ENCODE peak calls at places on chromosomes 4 and X, in nine cellular contexts. One of them, this sample, is unnamed.

GRCh38 chr4:185567828-185568442 is 32.6 kb upstream of the PDLIM3 start:
- DNase-seq in right cardiac atrium: peak; percentile 93
- DNase-seq in ELF-1: no peak
- DNase-seq in neuronal stem cell: no peak
- DNase-seq in fibroblast of lung: peak; percentile 91
- DNase-seq in A172: no peak
- DNase-seq in activated T-cell treated with anti-CD3 and anti-CD28 coated beads for 24 hours: no peak
- DNase-seq in astrocyte of the spinal cord: peak; percentile 66
- DNase-seq in ureter: peak; percentile 71
- DNase-seq in this sample: peak; percentile 45

GRCh38 chr4:84568496-84568895 is 14.4 kb upstream of the CDS1 start:
- DNase-seq in right cardiac atrium: no peak
- DNase-seq in ELF-1: no peak
- DNase-seq in neuronal stem cell: no peak
- DNase-seq in fibroblast of lung: no peak
- DNase-seq in A172: no peak
- DNase-seq in activated T-cell treated with anti-CD3 and anti-CD28 coated beads for 24 hours: no peak
- DNase-seq in astrocyte of the spinal cord: no peak
- DNase-seq in ureter: no peak
- DNase-seq in this sample: no peak

GRCh38 chr4:41990383-41991111 is at the start of gene SLC30A9:
- DNase-seq in right cardiac atrium: peak; percentile 97
- DNase-seq in ELF-1: peak; percentile 97
- DNase-seq in neuronal stem cell: peak; percentile 90
- DNase-seq in fibroblast of lung: peak; percentile 95
- DNase-seq in A172: peak; percentile 93
- DNase-seq in activated T-cell treated with anti-CD3 and anti-CD28 coated beads for 24 hours: peak; percentile 89
- DNase-seq in astrocyte of the spinal cord: peak; percentile 94
- DNase-seq in ureter: peak; percentile 96
- DNase-seq in this sample: peak; percentile 99

GRCh38 chr4:140666889-140667614 is 89.1 kb downstream of the TBC1D9 start:
- DNase-seq in right cardiac atrium: no peak
- DNase-seq in ELF-1: no peak
- DNase-seq in neuronal stem cell: no peak
- DNase-seq in fibroblast of lung: no peak
- DNase-seq in A172: no peak
- DNase-seq in activated T-cell treated with anti-CD3 and anti-CD28 coated beads for 24 hours: no peak
- DNase-seq in astrocyte of the spinal cord: no peak
- DNase-seq in ureter: no peak
- DNase-seq in this sample: no peak

GRCh38 chr4:55547461-55547770 is 707 bp upstream of the CLOCK start:
- DNase-seq in right cardiac atrium: no peak
- DNase-seq in ELF-1: no peak
- DNase-seq in neuronal stem cell: no peak
- DNase-seq in fibroblast of lung: peak; percentile 57
- DNase-seq in A172: no peak
- DNase-seq in activated T-cell treated with anti-CD3 and anti-CD28 coated beads for 24 hours: no peak
- DNase-seq in astrocyte of the spinal cord: peak; percentile 68
- DNase-seq in ureter: no peak
- DNase-seq in this sample: peak; percentile 67

GRCh38 chr4:80126435-80126834 is 53.4 kb upstream of the ANTXR2 start:
- DNase-seq in right cardiac atrium: no peak
- DNase-seq in ELF-1: no peak
- DNase-seq in neuronal stem cell: no peak
- DNase-seq in fibroblast of lung: no peak
- DNase-seq in A172: no peak
- DNase-seq in activated T-cell treated with anti-CD3 and anti-CD28 coated beads for 24 hours: no peak
- DNase-seq in astrocyte of the spinal cord: no peak
- DNase-seq in ureter: no peak
- DNase-seq in this sample: no peak

GRCh38 chrX:21745756-21746155 is 12.2 kb downstream of the SMPX start:
- DNase-seq in right cardiac atrium: peak; percentile 45
- DNase-seq in ELF-1: no peak
- DNase-seq in neuronal stem cell: no peak
- DNase-seq in fibroblast of lung: peak; percentile 40
- DNase-seq in A172: peak; percentile 36
- DNase-seq in activated T-cell treated with anti-CD3 and anti-CD28 coated beads for 24 hours: peak; percentile 5
- DNase-seq in astrocyte of the spinal cord: peak; percentile 29
- DNase-seq in ureter: no peak
- DNase-seq in this sample: peak; percentile 51

GRCh38 chrX:46573896-46574336 is 351 bp downstream of the CHST7 start:
- DNase-seq in right cardiac atrium: peak; percentile 79
- DNase-seq in ELF-1: peak; percentile 83
- DNase-seq in neuronal stem cell: peak; percentile 32
- DNase-seq in fibroblast of lung: peak; percentile 57
- DNase-seq in A172: peak; percentile 29
- DNase-seq in activated T-cell treated with anti-CD3 and anti-CD28 coated beads for 24 hours: no peak
- DNase-seq in astrocyte of the spinal cord: peak; percentile 56
- DNase-seq in ureter: no peak
- DNase-seq in this sample: peak; percentile 50

GRCh38 chr4:143559757-143560147 is 46.2 kb downstream of the SMARCA5 start:
- DNase-seq in right cardiac atrium: no peak
- DNase-seq in ELF-1: no peak
- DNase-seq in neuronal stem cell: no peak
- DNase-seq in fibroblast of lung: no peak
- DNase-seq in A172: no peak
- DNase-seq in activated T-cell treated with anti-CD3 and anti-CD28 coated beads for 24 hours: peak; percentile 22
- DNase-seq in astrocyte of the spinal cord: no peak
- DNase-seq in ureter: no peak
- DNase-seq in this sample: no peak

GRCh38 chrX:68894513-68895338 is 65.9 kb downstream of the EFNB1 start:
- DNase-seq in right cardiac atrium: peak; percentile 86
- DNase-seq in ELF-1: peak; percentile 76
- DNase-seq in neuronal stem cell: peak; percentile 73
- DNase-seq in fibroblast of lung: peak; percentile 47
- DNase-seq in A172: no peak
- DNase-seq in activated T-cell treated with anti-CD3 and anti-CD28 coated beads for 24 hours: no peak
- DNase-seq in astrocyte of the spinal cord: peak; percentile 32
- DNase-seq in ureter: peak; percentile 71
- DNase-seq in this sample: peak; percentile 56

GRCh38 chrX:39162322-39162721 is 361.1 kb downstream of the MID1IP1 start:
- DNase-seq in right cardiac atrium: peak; percentile 70
- DNase-seq in ELF-1: peak; percentile 38
- DNase-seq in neuronal stem cell: no peak
- DNase-seq in fibroblast of lung: no peak
- DNase-seq in A172: no peak
- DNase-seq in activated T-cell treated with anti-CD3 and anti-CD28 coated beads for 24 hours: peak; percentile 36
- DNase-seq in astrocyte of the spinal cord: no peak
- DNase-seq in ureter: no peak
- DNase-seq in this sample: peak; percentile 38

GRCh38 chr4:39664828-39665731 is 26.4 kb upstream of the SMIM14 start:
- DNase-seq in right cardiac atrium: no peak
- DNase-seq in ELF-1: no peak
- DNase-seq in neuronal stem cell: no peak
- DNase-seq in fibroblast of lung: peak; percentile 58
- DNase-seq in A172: no peak
- DNase-seq in activated T-cell treated with anti-CD3 and anti-CD28 coated beads for 24 hours: no peak
- DNase-seq in astrocyte of the spinal cord: peak; percentile 64
- DNase-seq in ureter: no peak
- DNase-seq in this sample: no peak

GRCh38 chr4:98802673-98803286 is 126.2 kb downstream of the EIF4E start:
- DNase-seq in right cardiac atrium: no peak
- DNase-seq in ELF-1: no peak
- DNase-seq in neuronal stem cell: no peak
- DNase-seq in fibroblast of lung: no peak
- DNase-seq in A172: no peak
- DNase-seq in activated T-cell treated with anti-CD3 and anti-CD28 coated beads for 24 hours: no peak
- DNase-seq in astrocyte of the spinal cord: no peak
- DNase-seq in ureter: no peak
- DNase-seq in this sample: no peak

GRCh38 chr4:25527044-25527443 is 128.6 kb upstream of the SLC34A2 start:
- DNase-seq in right cardiac atrium: no peak
- DNase-seq in ELF-1: no peak
- DNase-seq in neuronal stem cell: no peak
- DNase-seq in fibroblast of lung: no peak
- DNase-seq in A172: no peak
- DNase-seq in activated T-cell treated with anti-CD3 and anti-CD28 coated beads for 24 hours: no peak
- DNase-seq in astrocyte of the spinal cord: no peak
- DNase-seq in ureter: no peak
- DNase-seq in this sample: no peak

GRCh38 chr4:15077969-15078368 is 75.7 kb downstream of the CPEB2 start:
- DNase-seq in right cardiac atrium: no peak
- DNase-seq in ELF-1: no peak
- DNase-seq in neuronal stem cell: no peak
- DNase-seq in fibroblast of lung: peak; percentile 97
- DNase-seq in A172: no peak
- DNase-seq in activated T-cell treated with anti-CD3 and anti-CD28 coated beads for 24 hours: no peak
- DNase-seq in astrocyte of the spinal cord: peak; percentile 74
- DNase-seq in ureter: no peak
- DNase-seq in this sample: no peak

GRCh38 chr4:156962551-156962974 is 9.0 kb downstream of the PDGFC start:
- DNase-seq in right cardiac atrium: no peak
- DNase-seq in ELF-1: no peak
- DNase-seq in neuronal stem cell: no peak
- DNase-seq in fibroblast of lung: peak; percentile 95
- DNase-seq in A172: no peak
- DNase-seq in activated T-cell treated with anti-CD3 and anti-CD28 coated beads for 24 hours: no peak
- DNase-seq in astrocyte of the spinal cord: peak; percentile 75
- DNase-seq in ureter: no peak
- DNase-seq in this sample: peak; percentile 45

GRCh38 chrX:71292669-71293379 is 8.7 kb upstream of the ITGB1BP2 start:
- DNase-seq in right cardiac atrium: no peak
- DNase-seq in ELF-1: no peak
- DNase-seq in neuronal stem cell: no peak
- DNase-seq in fibroblast of lung: peak; percentile 33
- DNase-seq in A172: no peak
- DNase-seq in activated T-cell treated with anti-CD3 and anti-CD28 coated beads for 24 hours: no peak
- DNase-seq in astrocyte of the spinal cord: peak; percentile 55
- DNase-seq in ureter: no peak
- DNase-seq in this sample: no peak

GRCh38 chrX:44344687-44345086 is 1.2 kb upstream of the EFHC2 start:
- DNase-seq in right cardiac atrium: no peak
- DNase-seq in ELF-1: peak; percentile 10
- DNase-seq in neuronal stem cell: no peak
- DNase-seq in fibroblast of lung: no peak
- DNase-seq in A172: no peak
- DNase-seq in activated T-cell treated with anti-CD3 and anti-CD28 coated beads for 24 hours: no peak
- DNase-seq in astrocyte of the spinal cord: no peak
- DNase-seq in ureter: no peak
- DNase-seq in this sample: no peak

GRCh38 chrX:133685806-133686205 is 270.5 kb upstream of the GPC4 start:
- DNase-seq in right cardiac atrium: no peak
- DNase-seq in ELF-1: peak; percentile 59
- DNase-seq in neuronal stem cell: no peak
- DNase-seq in fibroblast of lung: no peak
- DNase-seq in A172: no peak
- DNase-seq in activated T-cell treated with anti-CD3 and anti-CD28 coated beads for 24 hours: no peak
- DNase-seq in astrocyte of the spinal cord: no peak
- DNase-seq in ureter: no peak
- DNase-seq in this sample: no peak

GRCh38 chr4:94208268-94208667 is 603 bp downstream of the SMARCAD1 start:
- DNase-seq in right cardiac atrium: no peak
- DNase-seq in ELF-1: no peak
- DNase-seq in neuronal stem cell: no peak
- DNase-seq in fibroblast of lung: peak; percentile 6
- DNase-seq in A172: no peak
- DNase-seq in activated T-cell treated with anti-CD3 and anti-CD28 coated beads for 24 hours: no peak
- DNase-seq in astrocyte of the spinal cord: no peak
- DNase-seq in ureter: no peak
- DNase-seq in this sample: no peak

GRCh38 chrX:13091111-13091765 is 46.8 kb upstream of the FAM9C start:
- DNase-seq in right cardiac atrium: no peak
- DNase-seq in ELF-1: no peak
- DNase-seq in neuronal stem cell: no peak
- DNase-seq in fibroblast of lung: peak; percentile 69
- DNase-seq in A172: no peak
- DNase-seq in activated T-cell treated with anti-CD3 and anti-CD28 coated beads for 24 hours: no peak
- DNase-seq in astrocyte of the spinal cord: no peak
- DNase-seq in ureter: no peak
- DNase-seq in this sample: no peak

GRCh38 chr4:141177171-141177570 is 43.5 kb upstream of the ZNF330 start:
- DNase-seq in right cardiac atrium: no peak
- DNase-seq in ELF-1: no peak
- DNase-seq in neuronal stem cell: no peak
- DNase-seq in fibroblast of lung: no peak
- DNase-seq in A172: no peak
- DNase-seq in activated T-cell treated with anti-CD3 and anti-CD28 coated beads for 24 hours: no peak
- DNase-seq in astrocyte of the spinal cord: no peak
- DNase-seq in ureter: no peak
- DNase-seq in this sample: no peak

GRCh38 chr4:170651786-170652185 is 562.0 kb upstream of the AADAT start:
- DNase-seq in right cardiac atrium: no peak
- DNase-seq in ELF-1: no peak
- DNase-seq in neuronal stem cell: no peak
- DNase-seq in fibroblast of lung: no peak
- DNase-seq in A172: no peak
- DNase-seq in activated T-cell treated with anti-CD3 and anti-CD28 coated beads for 24 hours: no peak
- DNase-seq in astrocyte of the spinal cord: peak; percentile 19
- DNase-seq in ureter: no peak
- DNase-seq in this sample: no peak

GRCh38 chr4:57233391-57233790 is 123.2 kb upstream of the IGFBP7 start:
- DNase-seq in right cardiac atrium: no peak
- DNase-seq in ELF-1: no peak
- DNase-seq in neuronal stem cell: no peak
- DNase-seq in fibroblast of lung: peak; percentile 51
- DNase-seq in A172: no peak
- DNase-seq in activated T-cell treated with anti-CD3 and anti-CD28 coated beads for 24 hours: no peak
- DNase-seq in astrocyte of the spinal cord: peak; percentile 29
- DNase-seq in ureter: no peak
- DNase-seq in this sample: no peak

GRCh38 chr4:10612476-10612875 is 72.1 kb downstream of the CLNK start:
- DNase-seq in right cardiac atrium: no peak
- DNase-seq in ELF-1: no peak
- DNase-seq in neuronal stem cell: no peak
- DNase-seq in fibroblast of lung: no peak
- DNase-seq in A172: no peak
- DNase-seq in activated T-cell treated with anti-CD3 and anti-CD28 coated beads for 24 hours: no peak
- DNase-seq in astrocyte of the spinal cord: no peak
- DNase-seq in ureter: no peak
- DNase-seq in this sample: no peak

GRCh38 chr4:7753931-7754465 is 185.7 kb downstream of the AFAP1 start:
- DNase-seq in right cardiac atrium: peak; percentile 0
- DNase-seq in ELF-1: no peak
- DNase-seq in neuronal stem cell: no peak
- DNase-seq in fibroblast of lung: no peak
- DNase-seq in A172: no peak
- DNase-seq in activated T-cell treated with anti-CD3 and anti-CD28 coated beads for 24 hours: no peak
- DNase-seq in astrocyte of the spinal cord: no peak
- DNase-seq in ureter: no peak
- DNase-seq in this sample: no peak

GRCh38 chrX:66022742-66023725 is 16.8 kb downstream of the VSIG4 start:
- DNase-seq in right cardiac atrium: no peak
- DNase-seq in ELF-1: peak; percentile 17
- DNase-seq in neuronal stem cell: no peak
- DNase-seq in fibroblast of lung: no peak
- DNase-seq in A172: no peak
- DNase-seq in activated T-cell treated with anti-CD3 and anti-CD28 coated beads for 24 hours: no peak
- DNase-seq in astrocyte of the spinal cord: no peak
- DNase-seq in ureter: no peak
- DNase-seq in this sample: no peak

GRCh38 chr4:55297346-55297745 is 48.7 kb upstream of the SRD5A3 start:
- DNase-seq in right cardiac atrium: no peak
- DNase-seq in ELF-1: peak; percentile 23
- DNase-seq in neuronal stem cell: no peak
- DNase-seq in fibroblast of lung: peak; percentile 26
- DNase-seq in A172: peak; percentile 57
- DNase-seq in activated T-cell treated with anti-CD3 and anti-CD28 coated beads for 24 hours: no peak
- DNase-seq in astrocyte of the spinal cord: peak; percentile 31
- DNase-seq in ureter: no peak
- DNase-seq in this sample: no peak

GRCh38 chr4:185933078-185933581 is 121.1 kb upstream of the SORBS2 start:
- DNase-seq in right cardiac atrium: no peak
- DNase-seq in ELF-1: no peak
- DNase-seq in neuronal stem cell: no peak
- DNase-seq in fibroblast of lung: no peak
- DNase-seq in A172: peak; percentile 71
- DNase-seq in activated T-cell treated with anti-CD3 and anti-CD28 coated beads for 24 hours: no peak
- DNase-seq in astrocyte of the spinal cord: peak; percentile 93
- DNase-seq in ureter: no peak
- DNase-seq in this sample: no peak

GRCh38 chr4:156523492-156523891 is 448.1 kb downstream of the PDGFC start:
- DNase-seq in right cardiac atrium: no peak
- DNase-seq in ELF-1: no peak
- DNase-seq in neuronal stem cell: no peak
- DNase-seq in fibroblast of lung: no peak
- DNase-seq in A172: no peak
- DNase-seq in activated T-cell treated with anti-CD3 and anti-CD28 coated beads for 24 hours: no peak
- DNase-seq in astrocyte of the spinal cord: no peak
- DNase-seq in ureter: no peak
- DNase-seq in this sample: no peak

GRCh38 chr4:102263024-102263787 is 82.1 kb downstream of the SLC39A8 start:
- DNase-seq in right cardiac atrium: no peak
- DNase-seq in ELF-1: no peak
- DNase-seq in neuronal stem cell: peak; percentile 41
- DNase-seq in fibroblast of lung: peak; percentile 45
- DNase-seq in A172: peak; percentile 62
- DNase-seq in activated T-cell treated with anti-CD3 and anti-CD28 coated beads for 24 hours: no peak
- DNase-seq in astrocyte of the spinal cord: peak; percentile 61
- DNase-seq in ureter: no peak
- DNase-seq in this sample: peak; percentile 30

This sample was measured in testis.